ENCODE peak calls at places on chromosomes 1 and 21, in four cellular contexts. Y is H9, J is H1, C is trophoblast cell. O is an unnamed sample.

GRCh38 chr1:234920136-234920842 is 208.3 kb downstream of the TOMM20 start:
- DNase-seq in Y (no peak), J (no peak), C (no peak), O (no peak)

GRCh38 chr1:42385283-42385682 is 4.7 kb downstream of the RIMKLA start:
- DNase-seq in Y (no peak), J (no peak), C (no peak), O (peak; percentile 8)

GRCh38 chr1:157092831-157093230 is 6.8 kb downstream of the ETV3L start:
- DNase-seq in Y (peak; percentile 33), J (no peak), C (no peak), O (no peak)

GRCh38 chr21:45019076-45019886 is 55.1 kb upstream of the ADARB1 start:
- DNase-seq in Y (no peak), J (no peak), C (no peak), O (peak; percentile 40)

GRCh38 chr1:189429610-189430009 is 1048.1 kb downstream of the BRINP3 start:
- DNase-seq in Y (peak; percentile 38), J (no peak), C (peak; percentile 70), O (peak; percentile 78)

GRCh38 chr1:99268021-99268420 is 3.7 kb downstream of the PLPPR4 start:
- DNase-seq in Y (no peak), J (no peak), C (no peak), O (no peak)

GRCh38 chr1:53406551-53407235 is 52.5 kb upstream of the DMRTB1 start:
- DNase-seq in Y (no peak), J (no peak), C (no peak), O (no peak)

GRCh38 chr1:43861337-43861736 is 72.3 kb upstream of the ARTN start:
- DNase-seq in Y (peak; percentile 9), J (no peak), C (no peak), O (no peak)

GRCh38 chr1:24463756-24464377 is 38.8 kb upstream of the RCAN3 start:
- DNase-seq in Y (peak; percentile 79), J (peak; percentile 59), C (peak; percentile 68), O (peak; percentile 78)

GRCh38 chr1:163170331-163170730 is 32.4 kb downstream of the RGS5 start:
- DNase-seq in Y (no peak), J (no peak), C (no peak), O (no peak)

GRCh38 chr1:76501136-76501535 is 366.1 kb upstream of the ST6GALNAC5 start:
- DNase-seq in Y (no peak), J (no peak), C (no peak), O (peak; percentile 34)

GRCh38 chr21:26389971-26390641 is 183.0 kb downstream of the CYYR1 start:
- DNase-seq in Y (no peak), J (no peak), C (peak; percentile 86), O (peak; percentile 21)

GRCh38 chr1:8116892-8117262 is 90.8 kb upstream of the ERRFI1 start:
- DNase-seq in Y (no peak), J (no peak), C (peak; percentile 21), O (no peak)

GRCh38 chr21:27326293-27326692 is 359.4 kb upstream of the ADAMTS5 start:
- DNase-seq in Y (no peak), J (no peak), C (no peak), O (no peak)

GRCh38 chr1:236303675-236304074 is 21.9 kb upstream of the ERO1B start:
- DNase-seq in Y (peak; percentile 36), J (no peak), C (no peak), O (no peak)

GRCh38 chr1:223489439-223489838 is 96.2 kb downstream of the CCDC185 start:
- DNase-seq in Y (no peak), J (no peak), C (no peak), O (no peak)

GRCh38 chr1:12556957-12557935 is 60.8 kb downstream of the DHRS3 start:
- DNase-seq in Y (no peak), J (no peak), C (no peak), O (no peak)

GRCh38 chr1:223496883-223497282 is 103.7 kb downstream of the CCDC185 start:
- DNase-seq in Y (no peak), J (no peak), C (no peak), O (no peak)

GRCh38 chr1:246284021-246284420 is 223.1 kb downstream of the SMYD3 start:
- DNase-seq in Y (no peak), J (no peak), C (peak; percentile 84), O (no peak)

GRCh38 chr1:213268221-213268620 is 217.2 kb downstream of the RPS6KC1 start:
- DNase-seq in Y (no peak), J (no peak), C (peak; percentile 42), O (no peak)

GRCh38 chr1:7387053-7387861 is 383.8 kb upstream of the VAMP3 start:
- DNase-seq in Y (peak; percentile 16), J (peak; percentile 26), C (peak; percentile 89), O (no peak)

GRCh38 chr1:32250893-32251716 is at the start of gene LCK:
- DNase-seq in Y (peak; percentile 51), J (peak; percentile 55), C (no peak), O (no peak)

GRCh38 chr1:29478046-29478791 is 241.9 kb downstream of the PTPRU start:
- DNase-seq in Y (peak; percentile 79), J (peak; percentile 70), C (no peak), O (peak; percentile 52)

GRCh38 chr21:17784604-17785402 is 34.4 kb downstream of the C21orf91 start:
- DNase-seq in Y (no peak), J (no peak), C (no peak), O (no peak)

GRCh38 chr1:202310071-202310725 is 31.5 kb downstream of the UBE2T start:
- DNase-seq in Y (no peak), J (no peak), C (no peak), O (no peak)

GRCh38 chr1:41833519-41834000 is 85.2 kb downstream of the HIVEP3 start:
- DNase-seq in Y (no peak), J (no peak), C (no peak), O (no peak)

GRCh38 chr1:11053758-11054137 is 6.1 kb downstream of the SRM start:
- DNase-seq in Y (peak; percentile 79), J (peak; percentile 89), C (no peak), O (peak; percentile 65)

GRCh38 chr1:247482747-247483146 is 24.8 kb upstream of the OR2B11 start:
- DNase-seq in Y (no peak), J (no peak), C (no peak), O (no peak)

GRCh38 chr1:7680791-7681165 is 90.3 kb upstream of the VAMP3 start:
- DNase-seq in Y (peak; percentile 45), J (peak; percentile 58), C (no peak), O (no peak)

GRCh38 chr21:38351176-38351959 is 94.6 kb downstream of the KCNJ15 start:
- DNase-seq in Y (no peak), J (no peak), C (no peak), O (peak; percentile 9)

GRCh38 chr21:40652436-40652835 is 194.5 kb downstream of the DSCAM start:
- DNase-seq in Y (no peak), J (no peak), C (no peak), O (peak; percentile 12)

GRCh38 chr1:16630661-16631247 is 17.4 kb upstream of the NBPF1 start:
- DNase-seq in Y (peak; percentile 52), J (peak; percentile 70), C (no peak), O (no peak)

GRCh38 chr1:160404094-160404493 is 3.7 kb downstream of the VANGL2 start:
- DNase-seq in Y (no peak), J (no peak), C (no peak), O (no peak)

GRCh38 chr1:7953850-7954609 is 7.5 kb upstream of the PARK7 start:
- DNase-seq in Y (peak; percentile 67), J (peak; percentile 83), C (peak; percentile 64), O (peak; percentile 67)

GRCh38 chr1:197435224-197435623 is 167.2 kb downstream of the CRB1 start:
- DNase-seq in Y (no peak), J (no peak), C (no peak), O (peak; percentile 45)

GRCh38 chr21:36765229-36765628 is 66.3 kb downstream of the SIM2 start:
- DNase-seq in Y (no peak), J (no peak), C (no peak), O (no peak)

GRCh38 chr1:179714159-179714558 is 28.9 kb upstream of the FAM163A start:
- DNase-seq in Y (no peak), J (no peak), C (no peak), O (no peak)

GRCh38 chr1:18926315-18927081 is 24.1 kb upstream of the ALDH4A1 start:
- DNase-seq in Y (no peak), J (no peak), C (peak; percentile 84), O (peak; percentile 86)

DNA sequence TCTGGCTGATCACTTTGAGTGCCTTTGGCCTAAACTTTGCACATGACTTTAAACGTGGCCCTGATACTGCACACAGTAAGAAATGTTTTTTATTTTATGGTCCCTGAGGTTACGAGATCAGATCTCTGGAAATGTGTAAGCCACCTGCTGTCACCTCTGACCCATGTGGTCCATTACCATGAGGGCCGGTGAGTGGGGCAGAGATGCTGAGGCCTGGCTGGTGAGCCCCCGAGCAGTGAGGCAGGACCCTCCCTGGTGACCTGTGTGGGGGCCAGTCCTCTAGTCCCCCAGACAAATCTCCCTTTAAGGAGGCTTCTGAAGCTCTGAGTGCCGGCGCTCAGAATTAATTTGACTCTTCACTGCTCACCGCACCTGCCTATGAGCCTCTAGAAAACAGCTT is 12.4 kb downstream of the TFF3 start:
- DNase-seq in Y (no peak), J (no peak), C (no peak), O (no peak)
- H3K79me2 ChIP-seq in Y (no peaks in the 10 kb centered on the region), J (no peaks in the 10 kb centered on the region), C (no peaks in the 10 kb centered on the region), O (no peaks in the 10 kb centered on the region)

DNA sequence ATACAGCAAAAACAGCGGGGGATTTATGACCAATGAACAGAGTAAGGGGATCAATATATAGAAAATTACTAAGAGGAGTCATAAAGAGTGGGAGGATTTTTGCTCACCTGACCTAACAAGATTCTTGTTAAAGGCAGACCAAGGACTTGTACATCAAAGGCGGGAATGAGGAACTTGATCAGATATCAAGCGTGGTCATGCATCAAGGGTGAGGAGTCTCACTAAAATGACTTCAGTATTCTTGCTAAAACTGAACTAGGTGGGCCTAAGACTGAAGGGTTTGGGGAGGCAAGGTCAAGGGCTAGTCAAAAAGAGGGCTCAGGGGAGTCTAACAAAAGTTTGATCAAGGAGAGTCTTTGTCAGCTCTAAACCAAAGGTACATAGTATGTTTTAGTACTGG is 2.1 kb downstream of the MOV10 start:
- DNase-seq in Y (no peak), J (no peak), C (no peak), O (no peak)
- H3K23ac ChIP-seq in Y (no peak overlapping the region), J (no peak overlapping the region), C (no peak overlapping the region), O (no peak overlapping the region)

DNA sequence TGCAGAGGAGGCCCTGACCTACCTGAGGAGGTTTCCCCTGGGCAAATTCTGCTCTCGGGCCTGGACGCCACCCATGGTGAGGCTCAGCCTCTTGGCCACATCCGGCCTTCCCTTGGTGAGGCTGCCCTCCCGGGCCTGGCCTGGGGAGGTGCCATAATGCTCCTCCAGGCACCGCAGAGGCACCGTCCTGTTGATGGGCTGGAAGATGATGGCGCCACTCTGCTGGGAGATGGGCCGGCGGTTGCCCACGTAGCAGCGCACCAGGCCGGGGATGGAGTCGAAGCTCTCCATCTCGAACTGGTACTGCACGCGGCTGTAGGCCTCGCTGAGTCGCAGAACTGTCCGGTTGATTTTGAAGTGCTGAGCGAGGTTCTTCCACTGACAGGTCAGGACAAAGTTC is 92.7 kb downstream of the BCAR3 start:
- DNase-seq in Y (no peak), J (no peak), C (no peak), O (no peak)
- H3K79me2 ChIP-seq in Y (no peaks in the 10 kb centered on the region), J (no peaks in the 10 kb centered on the region), C (peaks cover 4% of the 10 kb centered on the region), O (peaks cover 8% of the 10 kb centered on the region)

GRCh38 chr1:78691995-78692747 is 42.5 kb downstream of the IFI44 start:
- DNase-seq in Y (no peak), J (no peak), C (no peak), O (no peak)
- H3K23ac ChIP-seq in Y (no peak overlapping the region), J (no peak overlapping the region), C (no peak overlapping the region), O (no peak overlapping the region)

GRCh38 chr1:88990426-88990825 is 2.0 kb downstream of the KYAT3 start:
- DNase-seq in Y (no peak), J (no peak), C (no peak), O (peak; percentile 68)
- H3K79me2 ChIP-seq in Y (peaks cover 32% of the 10 kb centered on the region), J (peaks cover 11% of the 10 kb centered on the region), C (peaks cover 9% of the 10 kb centered on the region), O (peaks cover 30% of the 10 kb centered on the region)